ENCODE peak calls at places on chromosome 22, in seven cellular contexts. T is HS-5; R is mesendoderm; G is hepatic stellate cell; E is GM12865; X is activated CD4-positive, alpha-beta T cell treated with anti-CD3 and anti-CD28 coated beads, Interleukin-2, amount 10 ng/mL, durations not matched to agents 7 days and 5 days; O is A549. A is an unnamed sample.

GRCh38 chr22:19430890-19431541 is 517 bp downstream of the HIRA start:
- DNase-seq in T (no peak), R (peak), G (peak), E (peak), X (peak), O (peak), A (no peak)

GRCh38 chr22:37197451-37198289 is 9.6 kb upstream of the C1QTNF6 start:
- DNase-seq in T (no peak), R (peak), G (no peak), E (no peak), X (no peak), O (peak), A (peak)

GRCh38 chr22:19505735-19506126 is 18.5 kb downstream of the CLDN5 start:
- DNase-seq in T (no peak), R (no peak), G (no peak), E (no peak), X (no peak), O (no peak), A (no peak)

GRCh38 chr22:27934069-27934468 is 15.0 kb upstream of the PITPNB start:
- DNase-seq in T (no peak), R (peak), G (no peak), E (no peak), X (no peak), O (no peak), A (no peak)

GRCh38 chr22:39231197-39231950 is 13.4 kb downstream of the PDGFB start:
- DNase-seq in T (no peak), R (no peak), G (no peak), E (no peak), X (no peak), O (no peak), A (no peak)

GRCh38 chr22:38327805-38328204 is 10.6 kb upstream of the CSNK1E start:
- DNase-seq in T (peak), R (no peak), G (no peak), E (no peak), X (no peak), O (no peak), A (no peak)

GRCh38 chr22:49595465-49596078 is 232.1 kb downstream of the BRD1 start:
- DNase-seq in T (no peak), R (no peak), G (no peak), E (no peak), X (no peak), O (no peak), A (no peak)

GRCh38 chr22:35330258-35330861 is 30.7 kb downstream of the TOM1 start:
- DNase-seq in T (no peak), R (no peak), G (peak), E (peak), X (peak), O (no peak), A (no peak)

GRCh38 chr22:32644252-32645100 is 157.0 kb upstream of the TIMP3 start:
- DNase-seq in T (no peak), R (peak), G (peak), E (peak), X (peak), O (no peak), A (no peak)

GRCh38 chr22:35629406-35630234 is 12.5 kb upstream of the MB start:
- DNase-seq in T (peak), R (peak), G (peak), E (peak), X (peak), O (peak), A (peak)